ENCODE peak calls at places on chromosomes 5 and 9, in four cellular contexts. T is sigmoid colon, P is HepG2, Q is upper lobe of left lung. B is an unnamed sample.

GRCh38 chr9:16421534-16421933 is 448.9 kb downstream of the BNC2 start:
- DNase-seq in P (no peak), T (no peak), Q (no peak), B (no peak)

GRCh38 chr9:8437878-8438277 is 638.3 kb upstream of the DMAC1 start:
- DNase-seq in P (no peak), T (no peak), Q (no peak), B (no peak)

GRCh38 chr9:95752129-95752731 is 123.3 kb upstream of the ERCC6L2 start:
- DNase-seq in P (no peak), Q (no peak), T (no peak), B (no peak)

GRCh38 chr9:107484117-107484723 is 5.3 kb downstream of the KLF4 start:
- DNase-seq in P (peak; percentile 68), T (no peak), Q (no peak), B (peak; percentile 33)

GRCh38 chr9:7118653-7119052 is 360.9 kb downstream of the KDM4C start:
- DNase-seq in P (no peak), T (no peak), Q (no peak), B (no peak)

GRCh38 chr5:1793301-1793740 is 6.3 kb downstream of the MRPL36 start:
- DNase-seq in Q (no peak), T (peak; percentile 14), P (no peak), B (no peak)

GRCh38 chr9:14400658-14400995 is 86.7 kb upstream of the NFIB start:
- DNase-seq in P (peak; percentile 35), Q (no peak), T (peak; percentile 80), B (peak; percentile 7)

GRCh38 chr5:155342956-155343355 is 329.4 kb downstream of the KIF4B start:
- DNase-seq in T (no peak), Q (no peak), P (no peak), B (no peak)

GRCh38 chr5:93789173-93790070 is 48.0 kb upstream of the POU5F2 start:
- DNase-seq in T (no peak), Q (no peak), P (no peak), B (no peak)

GRCh38 chr9:113391917-113392316 is 9.2 kb downstream of the ALAD start:
- DNase-seq in P (no peak), T (no peak), Q (no peak), B (no peak)

GRCh38 chr5:36948041-36948440 is 71.5 kb downstream of the NIPBL start:
- DNase-seq in P (no peak), T (no peak), Q (no peak), B (no peak)

GRCh38 chr9:121743441-121744001 is 92.1 kb downstream of the DAB2IP start:
- DNase-seq in Q (peak; percentile 92), P (peak; percentile 85), T (peak; percentile 93), B (peak; percentile 82)

GRCh38 chr9:135242406-135242805 is 154.9 kb downstream of the OLFM1 start:
- DNase-seq in T (peak; percentile 56), Q (no peak), P (no peak), B (no peak)

GRCh38 chr9:83431470-83432060 is 106.6 kb downstream of the FRMD3 start:
- DNase-seq in T (no peak), Q (peak; percentile 72), P (peak; percentile 64), B (peak; percentile 28)

GRCh38 chr5:131983244-131983771 is 28.1 kb downstream of the ACSL6 start:
- DNase-seq in T (peak; percentile 49), P (no peak), Q (no peak), B (no peak)
- TF ChIP-seq EP300 in T (no peak), P (no peak), Q (no peak), B (no peak)

GRCh38 chr5:85397451-85397850 is 1012.8 kb upstream of the EDIL3 start:
- DNase-seq in T (no peak), P (no peak), Q (no peak), B (no peak)

GRCh38 chr5:85395526-85395925 is 1010.8 kb upstream of the EDIL3 start:
- DNase-seq in T (no peak), Q (no peak), P (peak; percentile 4), B (no peak)
- TF ChIP-seq POLR2AphosphoS5 in T (no peak), Q (no peak), P (no peak), B (no peak)

GRCh38 chr9:98851730-98852462 is 44.4 kb downstream of the GALNT12 start:
- DNase-seq in P (no peak), T (no peak), Q (no peak), B (no peak)
- TF ChIP-seq EP300 in P (no peak), T (no peak), Q (no peak), B (no peak)

GRCh38 chr9:89813482-89813881 is 208.7 kb downstream of the GADD45G start:
- DNase-seq in P (no peak), T (no peak), Q (no peak), B (no peak)

GRCh38 chr9:89815061-89815902 is 210.5 kb downstream of the GADD45G start:
- DNase-seq in Q (no peak), T (no peak), P (no peak), B (no peak)

GRCh38 chr9:89812556-89813181 is 207.9 kb downstream of the GADD45G start:
- DNase-seq in T (no peak), P (no peak), Q (no peak), B (no peak)

GRCh38 chr9:89815903-89816573 is 211.2 kb downstream of the GADD45G start:
- DNase-seq in P (no peak), T (peak; percentile 90), Q (no peak), B (no peak)

GRCh38 chr9:89814340-89815040 is 209.7 kb downstream of the GADD45G start:
- DNase-seq in T (no peak), P (no peak), Q (no peak), B (no peak)
- TF ChIP-seq POLR2AphosphoS5 in T (no peak), P (no peak), Q (no peak), B (no peak)

GRCh38 chr5:168291281-168291960 is at the start of gene WWC1:
- DNase-seq in Q (peak; percentile 92), P (peak; percentile 63), T (no peak), B (peak; percentile 91)
- TF ChIP-seq EP300 in Q (no peak), P (no peak), T (no peak), B (no peak)

DNA sequence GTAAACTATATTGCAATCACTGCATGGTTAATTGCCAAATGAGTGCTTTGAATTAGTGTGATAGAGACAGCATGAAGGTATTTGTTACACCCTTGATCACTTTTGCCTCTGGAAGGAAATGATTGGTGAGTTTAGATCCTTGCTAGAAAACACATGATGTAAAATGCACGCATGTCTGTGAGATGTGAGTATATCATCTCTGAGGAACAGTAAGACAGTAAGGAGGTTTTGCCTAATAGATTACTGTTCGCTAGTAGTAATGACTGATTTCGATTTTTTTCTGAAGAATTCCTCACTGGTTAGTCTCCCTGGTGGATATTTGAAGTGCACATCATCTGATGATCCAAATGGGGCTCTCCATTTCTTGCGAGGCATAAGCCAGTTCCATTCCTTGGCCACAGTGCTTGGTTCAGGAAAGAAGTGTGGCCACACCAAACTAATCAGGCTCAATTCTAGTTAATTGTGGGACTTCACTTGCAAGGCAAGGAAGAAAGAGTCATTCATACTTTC is 156.4 kb upstream of the ADRA1B start:
- DNase-seq in T (no peak), Q (no peak), P (no peak), B (no peak)
- TF ChIP-seq POLR2AphosphoS5 in T (no peak), Q (no peak), P (no peak), B (no peak)

GRCh38 chr5:142864293-142865260 is 94.4 kb downstream of the ARHGAP26 start:
- DNase-seq in P (no peak), Q (no peak), T (no peak), B (peak; percentile 63)
- TF ChIP-seq EP300 in P (no peak), Q (peak; percentile 50), T (no peak), B (peak; percentile 59)

DNA sequence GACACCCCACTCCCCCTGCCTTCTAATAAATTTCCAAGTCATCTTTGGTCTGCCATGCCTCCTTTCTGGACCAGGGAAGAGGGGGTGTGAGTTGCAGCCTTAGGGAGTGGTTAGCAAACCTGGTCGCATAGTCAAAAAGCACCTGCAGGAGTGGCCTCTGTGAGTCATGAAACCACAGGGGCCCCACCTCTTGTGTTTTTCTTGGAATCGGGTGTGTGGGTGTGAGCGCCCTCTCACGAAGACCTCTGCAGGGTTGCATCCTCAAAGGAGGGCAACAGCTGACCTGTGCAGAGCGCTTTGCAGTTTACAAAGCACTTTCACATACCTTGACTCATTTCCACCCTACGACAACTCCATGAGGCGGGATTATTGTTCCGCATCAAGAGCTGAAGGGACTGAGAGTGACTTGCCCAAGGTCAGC is 36.8 kb upstream of the TEX48 start:
- DNase-seq in T (no peak), P (no peak), Q (peak; percentile 30), B (peak; percentile 35)
- TF ChIP-seq POLR2AphosphoS5 in T (no peak), P (no peak), Q (no peak), B (no peak)

GRCh38 chr5:134462761-134463160 is 51.1 kb upstream of the CDKN2AIPNL start:
- DNase-seq in Q (no peak), P (no peak), T (no peak), B (no peak)

GRCh38 chr5:134462047-134462575 is 50.4 kb upstream of the CDKN2AIPNL start:
- DNase-seq in Q (no peak), P (no peak), T (no peak), B (no peak)

GRCh38 chr5:134458676-134459403 is 47.2 kb upstream of the CDKN2AIPNL start:
- DNase-seq in P (no peak), T (peak; percentile 60), Q (no peak), B (no peak)

GRCh38 chr5:134459491-134459890 is 47.8 kb upstream of the CDKN2AIPNL start:
- DNase-seq in P (no peak), Q (no peak), T (peak; percentile 42), B (no peak)

DNA sequence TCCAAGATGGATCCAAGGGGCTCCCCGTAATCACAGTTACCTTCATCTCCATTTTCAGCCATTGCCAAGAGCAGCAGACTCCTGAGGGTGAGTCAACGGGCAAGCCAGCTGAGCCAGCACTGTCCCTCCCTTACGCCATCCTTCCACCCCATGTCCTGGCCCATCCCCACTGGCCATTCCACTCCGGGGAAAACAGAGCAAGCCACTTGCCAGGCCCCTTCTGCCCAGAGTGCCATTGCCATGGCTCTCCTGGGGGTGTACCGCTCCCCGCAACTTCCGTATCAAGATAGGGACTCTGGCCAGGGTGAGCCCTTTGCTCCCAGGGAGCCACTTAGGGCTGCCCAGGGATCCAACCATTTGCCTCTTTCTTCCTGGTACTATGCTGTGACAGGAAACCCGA is 48.9 kb upstream of the CDKN2AIPNL start:
- DNase-seq in P (no peak), Q (no peak), T (no peak), B (no peak)
- TF ChIP-seq EP300 in P (no peak), Q (no peak), T (no peak), B (no peak)

GRCh38 chr5:15266265-15266664 is 233.7 kb upstream of the FBXL7 start:
- DNase-seq in T (no peak), Q (no peak), P (no peak), B (no peak)

GRCh38 chr5:15263406-15263805 is 236.6 kb upstream of the FBXL7 start:
- DNase-seq in P (no peak), Q (no peak), T (no peak), B (no peak)

GRCh38 chr5:15263942-15264341 is 236.0 kb upstream of the FBXL7 start:
- DNase-seq in P (no peak), Q (no peak), T (no peak), B (no peak)

GRCh38 chr5:15260347-15261278 is 239.4 kb upstream of the FBXL7 start:
- DNase-seq in P (no peak), T (no peak), Q (no peak), B (no peak)

DNA sequence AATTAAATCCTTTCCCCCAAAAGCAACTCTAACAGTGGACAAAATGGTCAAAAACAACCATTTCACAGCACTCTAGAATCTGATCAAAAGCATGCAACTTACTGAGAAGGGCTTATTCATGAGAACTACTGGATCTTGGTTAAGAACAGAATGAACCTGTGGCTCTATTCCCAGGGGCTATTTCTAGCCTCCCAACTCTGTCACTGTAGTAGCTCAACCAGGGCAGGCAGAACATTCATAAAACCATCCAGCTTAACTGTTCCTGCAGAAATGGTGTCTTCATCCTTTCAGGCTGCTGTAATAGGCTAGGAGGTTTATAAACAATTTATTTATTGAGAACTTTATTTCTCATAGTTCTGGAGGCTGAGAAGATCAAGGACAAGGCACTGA is 238.7 kb upstream of the FBXL7 start:
- DNase-seq in Q (no peak), P (no peak), T (no peak), B (no peak)
- TF ChIP-seq POLR2AphosphoS5 in Q (no peak), P (no peak), T (peak; percentile 81), B (peak; percentile 63)